ENCODE peak calls at places on chromosomes 16 and 17, in seven cellular contexts. E, C, L, I, P, T and F are unnamed samples.

GRCh38 chr17:47837401-47838039 is 3.6 kb downstream of the SCRN2 start:
- DNase-seq in E (no peak), C (no peak), L (no peak), I (no peak), P (no peak), T (no peak), F (no peak)

GRCh38 chr17:43671075-43671692 is 9.5 kb upstream of the MEOX1 start:
- DNase-seq in E (no peak), C (no peak), L (peak; percentile 67), I (no peak), P (no peak), T (no peak), F (peak; percentile 82)

GRCh38 chr17:301681-302299 is 50.8 kb downstream of the RPH3AL start:
- DNase-seq in E (no peak), C (no peak), L (no peak), I (no peak), P (no peak), T (no peak), F (no peak)

GRCh38 chr17:39658346-39658745 is 6.8 kb upstream of the TCAP start:
- DNase-seq in E (no peak), C (no peak), L (no peak), I (no peak), P (no peak), T (no peak), F (no peak)

GRCh38 chr17:55062921-55063320 is 94.4 kb downstream of the STXBP4 start:
- DNase-seq in E (no peak), C (no peak), L (no peak), I (no peak), P (no peak), T (no peak), F (peak; percentile 46)

GRCh38 chr17:82064433-82065192 is 991 bp downstream of the DUS1L start:
- DNase-seq in E (no peak), C (no peak), L (peak; percentile 88), I (no peak), P (no peak), T (no peak), F (peak; percentile 37)

GRCh38 chr16:50096791-50097190 is 31.0 kb downstream of the HEATR3 start:
- DNase-seq in E (no peak), C (no peak), L (no peak), I (no peak), P (no peak), T (no peak), F (no peak)

GRCh38 chr17:79627184-79627765 is 16.4 kb upstream of the RBFOX3 start:
- DNase-seq in E (no peak), C (no peak), L (no peak), I (no peak), P (no peak), T (no peak), F (no peak)

GRCh38 chr17:76569607-76570279 is 15.9 kb downstream of the ST6GALNAC2 start:
- DNase-seq in E (no peak), C (no peak), L (no peak), I (no peak), P (no peak), T (no peak), F (no peak)

GRCh38 chr17:234163-235047 is 53.0 kb upstream of the DOC2B start:
- DNase-seq in E (no peak), C (no peak), L (no peak), I (no peak), P (no peak), T (no peak), F (no peak)

GRCh38 chr17:15398736-15399331 is 57.4 kb upstream of the TEKT3 start:
- DNase-seq in E (no peak), C (no peak), L (peak; percentile 3), I (no peak), P (no peak), T (no peak), F (no peak)

GRCh38 chr17:60305141-60305540 is 86.8 kb downstream of the USP32 start:
- DNase-seq in E (no peak), C (no peak), L (peak; percentile 33), I (no peak), P (peak; percentile 35), T (peak; percentile 21), F (peak; percentile 41)

GRCh38 chr17:76382305-76382802 is 2.1 kb upstream of the SPHK1 start:
- DNase-seq in E (no peak), C (no peak), L (no peak), I (no peak), P (no peak), T (no peak), F (no peak)

GRCh38 chr17:17877548-17878358 is 41.0 kb upstream of the SREBF1 start:
- DNase-seq in E (no peak), C (no peak), L (no peak), I (no peak), P (no peak), T (peak; percentile 80), F (peak; percentile 75)

GRCh38 chr17:34763727-34764665 is 184.6 kb downstream of the TMEM132E start:
- DNase-seq in E (no peak), C (no peak), L (no peak), I (no peak), P (no peak), T (peak; percentile 31), F (no peak)

GRCh38 chr17:48059125-48059668 is 11.0 kb downstream of the NFE2L1 start:
- DNase-seq in E (no peak), C (no peak), L (no peak), I (no peak), P (no peak), T (no peak), F (no peak)

GRCh38 chr16:85378145-85379040 is 234.7 kb upstream of the GSE1 start:
- DNase-seq in E (no peak), C (no peak), L (no peak), I (no peak), P (no peak), T (no peak), F (peak; percentile 55)

GRCh38 chr17:82649501-82650261 is 1.4 kb upstream of the WDR45B start:
- DNase-seq in E (no peak), C (no peak), L (no peak), I (no peak), P (no peak), T (no peak), F (no peak)

GRCh38 chr17:63446981-63447687 is 1.0 kb upstream of the CYB561 start:
- DNase-seq in E (peak; percentile 48), C (no peak), L (peak; percentile 86), I (peak; percentile 23), P (no peak), T (no peak), F (peak; percentile 91)

GRCh38 chr16:15857779-15858560 is 1.1 kb upstream of the MYH11 start:
- DNase-seq in E (no peak), C (peak; percentile 46), L (no peak), I (no peak), P (peak; percentile 27), T (no peak), F (peak; percentile 38)

GRCh38 chr17:74803388-74803930 is 27.3 kb upstream of the NAT9 start:
- DNase-seq in E (no peak), C (no peak), L (no peak), I (no peak), P (no peak), T (no peak), F (peak; percentile 61)

GRCh38 chr17:71441098-71441497 is 679.7 kb upstream of the SOX9 start:
- DNase-seq in E (no peak), C (no peak), L (peak; percentile 77), I (no peak), P (no peak), T (peak; percentile 94), F (no peak)

GRCh38 chr17:6608321-6608720 is 32.2 kb downstream of the KIAA0753 start:
- DNase-seq in E (no peak), C (no peak), L (peak; percentile 53), I (no peak), P (no peak), T (peak; percentile 54), F (no peak)

GRCh38 chr16:88385831-88386815 is 3.4 kb downstream of the ZNF469 start:
- DNase-seq in E (no peak), C (no peak), L (no peak), I (no peak), P (no peak), T (no peak), F (no peak)

GRCh38 chr17:50686494-50687199 is 21.1 kb downstream of the ANKRD40 start:
- DNase-seq in E (no peak), C (no peak), L (peak; percentile 89), I (no peak), P (no peak), T (peak; percentile 95), F (peak; percentile 46)